ENCODE peak calls at places on chromosomes 11 and 22, in five cellular contexts. W is HCT116, M is fibroblast of villous mesenchyme, F is AG10803, E is MM.1S. G is an unnamed sample.

GRCh38 chr11:107750313-107750712 is 38.5 kb upstream of the SLN start:
- DNase-seq in F (no peak), M (no peak), E (no peak), W (no peak), G (no peak)

GRCh38 chr11:113401718-113402117 is 14.1 kb downstream of the ANKK1 start:
- DNase-seq in W (peak), M (no peak), E (no peak), F (peak), G (no peak)

GRCh38 chr11:87398913-87399312 is 361.2 kb downstream of the TMEM135 start:
- DNase-seq in F (peak), W (no peak), M (no peak), E (no peak), G (no peak)

GRCh38 chr11:29162490-29162889 is 854.3 kb downstream of the KCNA4 start:
- DNase-seq in E (no peak), W (no peak), F (peak), M (no peak), G (no peak)

GRCh38 chr11:93537022-93537421 is 6.2 kb downstream of the SMCO4 start:
- DNase-seq in M (no peak), W (no peak), F (no peak), E (no peak), G (no peak)

GRCh38 chr22:37472418-37473006 is 13.7 kb downstream of the MFNG start:
- DNase-seq in M (peak), W (no peak), F (peak), E (no peak), G (no peak)

GRCh38 chr11:6629892-6630631 is 10.8 kb upstream of the TPP1 start:
- DNase-seq in E (no peak), W (no peak), F (no peak), M (no peak), G (no peak)

GRCh38 chr11:33161120-33162005 is at the start of gene CSTF3:
- DNase-seq in W (peak), F (peak), E (peak), M (peak), G (peak)

GRCh38 chr11:47981667-47982404 is 1.5 kb downstream of the PTPRJ start:
- DNase-seq in F (no peak), W (no peak), M (no peak), E (no peak), G (no peak)

GRCh38 chr11:92424281-92424680 is 199.7 kb downstream of the FAT3 start:
- DNase-seq in F (peak), W (no peak), M (no peak), E (no peak), G (no peak)

GRCh38 chr11:131748146-131749050 is 378.0 kb downstream of the NTM start:
- DNase-seq in F (peak), M (peak), W (no peak), E (peak), G (no peak)

GRCh38 chr11:3674189-3674588 is 3.0 kb upstream of the CHRNA10 start:
- DNase-seq in M (peak), F (peak), E (no peak), W (no peak), G (no peak)

GRCh38 chr11:44149651-44150050 is 54.2 kb downstream of the EXT2 start:
- DNase-seq in E (no peak), F (no peak), W (no peak), M (no peak), G (no peak)

GRCh38 chr22:46050451-46050845 is 73.5 kb upstream of the WNT7B start:
- DNase-seq in E (no peak), W (no peak), F (no peak), M (no peak), G (no peak)

GRCh38 chr11:726278-726915 is 20.4 kb downstream of the EPS8L2 start:
- DNase-seq in W (no peak), M (peak), E (peak), F (no peak), G (no peak)

GRCh38 chr22:24006207-24006913 is 1.1 kb upstream of the GSTT4 start:
- DNase-seq in W (no peak), M (no peak), E (no peak), F (no peak), G (no peak)

GRCh38 chr11:34654491-34655334 is 33.8 kb downstream of the EHF start:
- DNase-seq in E (no peak), M (peak), W (peak), F (peak), G (no peak)

GRCh38 chr11:119505861-119506260 is 82.9 kb upstream of the THY1 start:
- DNase-seq in E (no peak), W (no peak), M (no peak), F (peak), G (no peak)

GRCh38 chr11:47714554-47715081 is 551 bp downstream of the AGBL2 start:
- DNase-seq in E (no peak), M (peak), W (no peak), F (peak), G (no peak)

GRCh38 chr11:6320411-6321207 is at the start of gene CAVIN3:
- DNase-seq in F (peak), M (peak), W (peak), E (no peak), G (peak)

GRCh38 chr11:83583953-83584352 is 297.8 kb upstream of the CCDC90B start:
- DNase-seq in F (peak), E (no peak), M (peak), W (no peak), G (peak)

GRCh38 chr11:86523738-86524602 is 148.4 kb downstream of the ME3 start:
- DNase-seq in M (peak), E (no peak), F (peak), W (peak), G (no peak)

GRCh38 chr11:109421981-109422590 is at the start of gene C11orf87:
- DNase-seq in F (no peak), W (no peak), E (no peak), M (no peak), G (no peak)

GRCh38 chr22:36131907-36132306 is 28.6 kb downstream of the APOL3 start:
- DNase-seq in M (no peak), E (no peak), W (no peak), F (no peak), G (no peak)

GRCh38 chr11:68326334-68327215 is 14.2 kb downstream of the LRP5 start:
- DNase-seq in F (no peak), E (no peak), M (no peak), W (no peak), G (no peak)

GRCh38 chr11:18752502-18752901 is 26.5 kb upstream of the IGSF22 start:
- DNase-seq in E (no peak), F (no peak), M (no peak), W (no peak), G (no peak)

GRCh38 chr11:14248577-14248976 is 110.4 kb downstream of the RRAS2 start:
- DNase-seq in F (no peak), M (no peak), E (no peak), W (no peak), G (no peak)
- TF ChIP-seq CTCF in F (peak), M (no peak), E (no peak), W (no peak), G (no peak)

GRCh38 chr11:121467965-121468364 is 15.2 kb upstream of the SORL1-AS1 start:
- DNase-seq in W (no peak), E (no peak), F (no peak), M (no peak), G (peak)
- H3K4me3 ChIP-seq in W (no peak), E (no peak), F (no peak), M (no peak), G (no peak)

GRCh38 chr11:65185166-65185565 is 3.4 kb downstream of the CAPN1 start:
- DNase-seq in W (no peak), E (no peak), M (no peak), F (no peak), G (no peak)

GRCh38 chr11:65186701-65187100 is 5.0 kb downstream of the CAPN1 start:
- DNase-seq in E (no peak), F (no peak), M (no peak), W (no peak), G (no peak)

GRCh38 chr11:65184146-65184545 is 2.4 kb downstream of the CAPN1 start:
- DNase-seq in F (no peak), E (no peak), M (no peak), W (no peak), G (no peak)

GRCh38 chr11:65187146-65187675 is 5.5 kb downstream of the CAPN1 start:
- DNase-seq in E (no peak), F (no peak), M (no peak), W (no peak), G (no peak)

DNA sequence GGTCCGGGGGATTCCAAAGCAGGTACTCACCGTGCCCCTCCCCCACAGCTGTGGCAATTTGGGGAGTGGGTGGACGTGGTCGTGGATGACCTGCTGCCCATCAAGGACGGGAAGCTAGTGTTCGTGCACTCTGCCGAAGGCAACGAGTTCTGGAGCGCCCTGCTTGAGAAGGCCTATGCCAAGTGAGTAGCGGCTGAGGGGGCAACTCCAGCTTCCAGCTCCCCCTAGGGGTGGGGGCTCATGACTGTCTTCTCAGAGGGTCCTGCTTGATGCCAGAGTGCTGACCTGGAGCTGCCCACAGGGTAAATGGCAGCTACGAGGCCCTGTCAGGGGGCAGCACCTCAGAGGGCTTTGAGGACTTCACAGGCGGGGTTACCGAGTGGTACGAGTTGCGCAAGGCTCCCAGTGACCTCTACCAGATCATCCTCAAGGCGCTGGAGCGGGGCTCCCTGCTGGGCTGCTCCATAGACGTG is 4.2 kb downstream of the CAPN1 start:
- DNase-seq in M (no peak), W (no peak), E (no peak), F (no peak), G (no peak)
- TF ChIP-seq CTCF in M (no peak), W (no peak), E (no peak), F (no peak), G (peak)

DNA sequence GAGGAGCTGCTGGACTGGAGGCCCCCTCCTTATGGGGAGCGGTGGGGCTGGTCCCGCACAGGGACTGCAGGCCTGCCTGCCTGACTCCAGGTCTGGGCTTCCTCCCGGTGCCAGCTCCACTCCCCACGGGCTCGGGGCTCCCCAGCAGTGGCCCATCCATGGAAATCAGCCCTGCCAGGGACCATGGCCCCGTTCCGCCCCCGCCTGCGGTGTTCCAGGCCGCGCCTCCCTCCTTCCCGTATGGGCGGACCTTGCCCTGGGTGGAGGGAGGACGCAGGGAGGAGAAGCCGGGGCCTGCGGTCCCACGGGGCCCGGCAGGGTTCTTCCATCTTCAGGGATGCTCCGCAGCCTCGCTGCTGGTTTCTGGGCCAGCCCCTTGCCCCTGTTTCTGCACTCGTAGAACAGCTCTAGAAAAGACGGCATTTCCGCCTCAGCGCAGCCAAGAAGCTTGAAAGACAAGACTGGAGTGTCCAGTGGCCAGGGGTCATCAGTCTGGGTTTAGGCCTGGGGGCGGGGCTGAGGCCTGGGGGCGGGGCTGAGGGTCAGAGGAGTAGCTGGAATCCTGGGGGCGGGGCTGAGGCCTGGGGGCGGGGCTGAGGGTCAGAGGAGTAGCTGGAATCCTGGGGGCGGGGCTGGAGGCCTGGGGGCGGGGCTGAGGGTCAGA is 1330.6 kb downstream of the BRD1 start:
- DNase-seq in F (no peak), M (no peak), E (no peak), W (no peak), G (no peak)
- H3K4me3 ChIP-seq in F (no peak), M (no peak), E (no peak), W (no peak), G (no peak)

GRCh38 chr11:69400140-69400539 is 81.3 kb upstream of the LINC01488 start:
- DNase-seq in M (no peak), E (no peak), W (no peak), F (no peak), G (no peak)
- TF ChIP-seq CTCF in M (no peak), E (no peak), W (no peak), F (no peak), G (no peak)

DNA sequence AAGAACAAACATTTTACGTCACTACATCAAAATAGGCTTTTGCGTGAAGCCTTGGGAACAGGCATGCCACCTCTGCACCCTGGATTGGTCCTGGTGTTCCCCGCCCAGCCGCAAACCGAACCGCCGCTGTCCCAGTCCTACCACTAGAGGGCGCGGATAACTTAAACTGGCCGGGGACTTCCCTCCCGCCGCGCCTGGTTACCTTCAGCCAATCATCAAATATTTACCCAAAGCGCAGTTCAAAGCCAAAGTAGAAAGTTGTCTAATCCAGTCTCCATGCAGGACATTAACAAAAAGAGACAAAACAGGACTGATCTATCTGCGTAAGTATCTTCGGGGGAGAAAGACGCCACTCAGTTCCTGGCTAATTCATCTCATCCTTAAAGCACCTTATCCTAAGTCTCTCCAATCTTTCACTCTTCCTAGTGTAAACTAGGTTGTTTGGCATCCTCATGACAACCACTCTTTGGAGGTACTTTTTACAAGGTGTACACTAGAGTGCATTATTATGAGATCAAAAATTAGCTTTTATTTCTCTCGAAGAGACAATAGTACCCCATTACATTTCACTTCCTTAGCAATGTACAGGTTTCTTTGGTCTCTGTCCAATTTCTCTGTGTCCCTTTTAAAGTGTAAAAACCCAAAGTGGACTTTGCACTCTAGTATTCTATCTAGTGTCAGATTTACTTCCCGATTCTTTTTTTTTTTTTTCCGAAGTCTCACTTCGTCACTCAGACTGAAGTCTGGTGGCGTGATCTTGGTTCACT is 3.9 kb upstream of the CRY2 start:
- DNase-seq in W (peak), E (peak), F (peak), M (peak), G (peak)
- H3K4me3 ChIP-seq in W (peak), E (peak), F (no peak), M (no peak), G (no peak)

DNA sequence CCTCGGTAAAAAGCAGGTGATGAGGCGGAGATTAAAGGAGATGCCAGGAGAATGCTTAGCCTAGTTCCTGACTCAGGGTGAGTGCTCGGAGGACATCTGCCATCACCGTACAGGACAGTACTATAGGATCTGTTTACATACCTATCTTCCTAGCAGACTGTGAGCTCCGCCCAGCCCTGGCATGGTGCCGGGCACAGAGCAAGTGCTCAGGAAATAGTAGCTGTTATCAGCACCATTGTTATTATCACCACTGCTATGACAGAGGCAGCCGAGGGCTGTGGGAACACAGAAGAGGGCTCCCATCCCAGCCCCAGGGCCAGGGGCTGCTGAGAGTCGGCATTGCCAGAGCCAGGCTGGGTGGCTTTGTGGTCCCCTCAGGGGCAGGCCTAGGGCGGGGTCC is 642 bp upstream of the SEPTIN3 start:
- DNase-seq in M (no peak), W (no peak), F (no peak), E (no peak), G (no peak)
- TF ChIP-seq CTCF in M (no peak), W (no peak), F (no peak), E (no peak), G (no peak)

GRCh38 chr11:2508793-2509192 is 64.0 kb downstream of the KCNQ1 start:
- DNase-seq in M (no peak), F (no peak), W (no peak), E (no peak), G (no peak)
- H3K4me3 ChIP-seq in M (no peak), F (no peak), W (no peak), E (no peak), G (no peak)

DNA sequence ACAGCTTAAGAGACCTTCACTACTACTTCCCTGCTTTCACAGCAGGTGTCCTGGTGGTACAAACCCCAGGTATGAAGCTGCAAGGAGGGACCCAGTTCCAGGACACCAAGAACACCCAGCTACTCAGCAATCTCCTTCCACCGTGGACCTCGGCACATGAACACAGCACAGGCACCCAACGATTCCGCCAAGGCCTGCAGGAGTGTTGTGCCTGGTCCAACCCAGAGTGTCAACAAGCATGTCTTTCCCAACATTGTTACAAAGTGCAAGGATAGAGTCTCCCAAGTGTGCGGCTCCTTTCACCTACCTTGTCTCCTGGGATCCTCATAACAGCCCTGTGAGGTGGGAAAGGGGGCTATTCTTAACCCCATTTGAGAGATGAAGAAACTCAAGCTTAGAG is 11.8 kb downstream of the PATZ1 start:
- DNase-seq in E (no peak), M (no peak), W (no peak), F (no peak), G (no peak)
- TF ChIP-seq CTCF in E (no peak), M (no peak), W (no peak), F (no peak), G (no peak)

GRCh38 chr11:32087602-32088001 is 3.3 kb upstream of the RCN1 start:
- DNase-seq in W (no peak), F (peak), E (peak), M (peak), G (no peak)
- H3K4me3 ChIP-seq in W (peak), F (no peak), E (no peak), M (peak), G (no peak)

G was measured in GM12864.